ENCODE peak calls at places on chromosomes 7 and 10, in six cellular contexts. One of them, this sample, is unnamed.

GRCh38 chr10:94567714-94568520 is 22.3 kb downstream of the HELLS start:
- DNase-seq in GM12865: no peak
- DNase-seq in activated CD8-positive, alpha-beta T cell treated with anti-CD3 and anti-CD28 coated beads for 36 hours: no peak
- DNase-seq in fibroblast of mammary gland: peak; percentile 14
- DNase-seq in WTC11: no peak
- DNase-seq in glutamatergic neuron: no peak
- DNase-seq in this sample: no peak

GRCh38 chr7:32043688-32044087 is 26.5 kb downstream of the PDE1C start:
- DNase-seq in glutamatergic neuron: no peak
- DNase-seq in fibroblast of mammary gland: peak; percentile 75
- DNase-seq in WTC11: no peak
- DNase-seq in GM12865: peak; percentile 35
- DNase-seq in activated CD8-positive, alpha-beta T cell treated with anti-CD3 and anti-CD28 coated beads for 36 hours: no peak
- DNase-seq in this sample: no peak

GRCh38 chr10:43407148-43407575 is 1.8 kb downstream of the HNRNPF start:
- DNase-seq in glutamatergic neuron: peak; percentile 66
- DNase-seq in WTC11: peak; percentile 24
- DNase-seq in GM12865: peak; percentile 74
- DNase-seq in fibroblast of mammary gland: no peak
- DNase-seq in activated CD8-positive, alpha-beta T cell treated with anti-CD3 and anti-CD28 coated beads for 36 hours: peak; percentile 61
- DNase-seq in this sample: peak; percentile 78

GRCh38 chr10:43682956-43683355 is 34.3 kb upstream of the ZNF32 start:
- DNase-seq in glutamatergic neuron: no peak
- DNase-seq in activated CD8-positive, alpha-beta T cell treated with anti-CD3 and anti-CD28 coated beads for 36 hours: no peak
- DNase-seq in WTC11: no peak
- DNase-seq in fibroblast of mammary gland: peak; percentile 58
- DNase-seq in GM12865: no peak
- DNase-seq in this sample: no peak

GRCh38 chr10:75788394-75789205 is 357.2 kb downstream of the LRMDA start:
- DNase-seq in glutamatergic neuron: no peak
- DNase-seq in GM12865: no peak
- DNase-seq in WTC11: no peak
- DNase-seq in activated CD8-positive, alpha-beta T cell treated with anti-CD3 and anti-CD28 coated beads for 36 hours: no peak
- DNase-seq in fibroblast of mammary gland: peak; percentile 85
- DNase-seq in this sample: no peak

GRCh38 chr7:129295015-129295423 is 70.2 kb downstream of the AHCYL2 start:
- DNase-seq in WTC11: no peak
- DNase-seq in glutamatergic neuron: no peak
- DNase-seq in activated CD8-positive, alpha-beta T cell treated with anti-CD3 and anti-CD28 coated beads for 36 hours: no peak
- DNase-seq in fibroblast of mammary gland: peak; percentile 86
- DNase-seq in GM12865: no peak
- DNase-seq in this sample: no peak

GRCh38 chr10:124491105-124491504 is 29.5 kb downstream of the LHPP start:
- DNase-seq in glutamatergic neuron: no peak
- DNase-seq in fibroblast of mammary gland: no peak
- DNase-seq in activated CD8-positive, alpha-beta T cell treated with anti-CD3 and anti-CD28 coated beads for 36 hours: no peak
- DNase-seq in WTC11: no peak
- DNase-seq in GM12865: no peak
- DNase-seq in this sample: no peak

GRCh38 chr7:23315366-23315765 is 16.2 kb downstream of the MALSU1 start:
- DNase-seq in WTC11: no peak
- DNase-seq in GM12865: no peak
- DNase-seq in fibroblast of mammary gland: peak; percentile 46
- DNase-seq in glutamatergic neuron: no peak
- DNase-seq in activated CD8-positive, alpha-beta T cell treated with anti-CD3 and anti-CD28 coated beads for 36 hours: no peak
- DNase-seq in this sample: no peak

GRCh38 chr10:113856563-113856962 is 2.1 kb downstream of the NHLRC2 start:
- DNase-seq in WTC11: no peak
- DNase-seq in fibroblast of mammary gland: peak; percentile 23
- DNase-seq in activated CD8-positive, alpha-beta T cell treated with anti-CD3 and anti-CD28 coated beads for 36 hours: no peak
- DNase-seq in glutamatergic neuron: no peak
- DNase-seq in GM12865: peak; percentile 20
- DNase-seq in this sample: no peak

GRCh38 chr7:99314504-99314903 is 11.2 kb upstream of the ARPC1A start:
- DNase-seq in GM12865: peak; percentile 73
- DNase-seq in fibroblast of mammary gland: no peak
- DNase-seq in WTC11: no peak
- DNase-seq in glutamatergic neuron: no peak
- DNase-seq in activated CD8-positive, alpha-beta T cell treated with anti-CD3 and anti-CD28 coated beads for 36 hours: peak; percentile 78
- DNase-seq in this sample: no peak

GRCh38 chr7:131021902-131022301 is 287.9 kb upstream of the KLF14 start:
- DNase-seq in activated CD8-positive, alpha-beta T cell treated with anti-CD3 and anti-CD28 coated beads for 36 hours: no peak
- DNase-seq in fibroblast of mammary gland: no peak
- DNase-seq in glutamatergic neuron: no peak
- DNase-seq in WTC11: no peak
- DNase-seq in GM12865: peak; percentile 39
- DNase-seq in this sample: no peak

GRCh38 chr7:81775560-81775959 is 5.7 kb upstream of the HGF start:
- DNase-seq in activated CD8-positive, alpha-beta T cell treated with anti-CD3 and anti-CD28 coated beads for 36 hours: no peak
- DNase-seq in GM12865: no peak
- DNase-seq in fibroblast of mammary gland: no peak
- DNase-seq in glutamatergic neuron: no peak
- DNase-seq in WTC11: no peak
- DNase-seq in this sample: no peak

GRCh38 chr7:81780914-81781693 is 11.3 kb upstream of the HGF start:
- DNase-seq in GM12865: no peak
- DNase-seq in WTC11: no peak
- DNase-seq in fibroblast of mammary gland: no peak
- DNase-seq in glutamatergic neuron: no peak
- DNase-seq in activated CD8-positive, alpha-beta T cell treated with anti-CD3 and anti-CD28 coated beads for 36 hours: no peak
- DNase-seq in this sample: no peak

GRCh38 chr7:81774496-81774895 is 4.6 kb upstream of the HGF start:
- DNase-seq in activated CD8-positive, alpha-beta T cell treated with anti-CD3 and anti-CD28 coated beads for 36 hours: no peak
- DNase-seq in glutamatergic neuron: no peak
- DNase-seq in GM12865: no peak
- DNase-seq in WTC11: no peak
- DNase-seq in fibroblast of mammary gland: no peak
- DNase-seq in this sample: no peak

GRCh38 chr7:81776159-81776558 is 6.3 kb upstream of the HGF start:
- DNase-seq in activated CD8-positive, alpha-beta T cell treated with anti-CD3 and anti-CD28 coated beads for 36 hours: no peak
- DNase-seq in GM12865: no peak
- DNase-seq in WTC11: no peak
- DNase-seq in fibroblast of mammary gland: peak; percentile 40
- DNase-seq in glutamatergic neuron: no peak
- DNase-seq in this sample: no peak

DNA sequence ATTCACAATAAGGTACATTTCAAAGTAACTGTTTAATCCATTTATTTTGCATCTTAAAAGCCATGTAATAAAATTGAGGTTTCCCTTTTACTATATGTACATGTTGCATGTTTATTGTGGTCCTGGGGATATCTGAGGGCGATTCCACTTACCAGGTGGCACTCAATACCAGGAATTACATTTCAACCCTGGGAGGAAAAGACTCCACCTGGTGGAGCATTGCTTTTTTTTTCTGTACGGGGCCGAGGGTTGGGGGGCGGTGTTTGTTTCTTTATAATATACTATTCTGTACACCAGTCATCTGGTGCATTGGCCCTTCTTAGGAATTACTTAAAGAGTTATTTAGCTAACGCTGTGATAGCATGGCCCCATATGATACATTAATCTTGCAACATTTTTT is 7.1 kb upstream of the HGF start:
- DNase-seq in fibroblast of mammary gland: no peak
- DNase-seq in activated CD8-positive, alpha-beta T cell treated with anti-CD3 and anti-CD28 coated beads for 36 hours: no peak
- DNase-seq in glutamatergic neuron: no peak
- DNase-seq in GM12865: no peak
- DNase-seq in WTC11: no peak
- DNase-seq in this sample: no peak
- TF ChIP-seq CTCF in fibroblast of mammary gland: peak; percentile 9
- TF ChIP-seq CTCF in activated CD8-positive, alpha-beta T cell treated with anti-CD3 and anti-CD28 coated beads for 36 hours: no peak
- TF ChIP-seq CTCF in glutamatergic neuron: no peak
- TF ChIP-seq CTCF in GM12865: no peak
- TF ChIP-seq CTCF in WTC11: no peak
- TF ChIP-seq CTCF in this sample: no peak

GRCh38 chr10:109022417-109023049 is 900.8 kb downstream of the XPNPEP1 start:
- DNase-seq in activated CD8-positive, alpha-beta T cell treated with anti-CD3 and anti-CD28 coated beads for 36 hours: no peak
- DNase-seq in glutamatergic neuron: no peak
- DNase-seq in fibroblast of mammary gland: no peak
- DNase-seq in GM12865: no peak
- DNase-seq in WTC11: no peak
- DNase-seq in this sample: no peak

GRCh38 chr10:109018892-109019507 is 904.3 kb downstream of the XPNPEP1 start:
- DNase-seq in activated CD8-positive, alpha-beta T cell treated with anti-CD3 and anti-CD28 coated beads for 36 hours: no peak
- DNase-seq in GM12865: peak; percentile 4
- DNase-seq in WTC11: no peak
- DNase-seq in fibroblast of mammary gland: peak; percentile 12
- DNase-seq in glutamatergic neuron: no peak
- DNase-seq in this sample: no peak
- TF ChIP-seq CTCF in activated CD8-positive, alpha-beta T cell treated with anti-CD3 and anti-CD28 coated beads for 36 hours: no peak
- TF ChIP-seq CTCF in GM12865: peak; percentile 6
- TF ChIP-seq CTCF in WTC11: no peak
- TF ChIP-seq CTCF in fibroblast of mammary gland: peak; percentile 21
- TF ChIP-seq CTCF in glutamatergic neuron: no peak
- TF ChIP-seq CTCF in this sample: no peak

GRCh38 chr7:77367976-77368375 is 48.2 kb downstream of the GSAP start:
- DNase-seq in WTC11: no peak
- DNase-seq in GM12865: no peak
- DNase-seq in activated CD8-positive, alpha-beta T cell treated with anti-CD3 and anti-CD28 coated beads for 36 hours: no peak
- DNase-seq in fibroblast of mammary gland: no peak
- DNase-seq in glutamatergic neuron: no peak
- DNase-seq in this sample: no peak

GRCh38 chr7:77370606-77371005 is 45.5 kb downstream of the GSAP start:
- DNase-seq in fibroblast of mammary gland: no peak
- DNase-seq in glutamatergic neuron: no peak
- DNase-seq in activated CD8-positive, alpha-beta T cell treated with anti-CD3 and anti-CD28 coated beads for 36 hours: no peak
- DNase-seq in GM12865: peak; percentile 36
- DNase-seq in WTC11: no peak
- DNase-seq in this sample: no peak

GRCh38 chr7:77368974-77369373 is 47.2 kb downstream of the GSAP start:
- DNase-seq in glutamatergic neuron: no peak
- DNase-seq in fibroblast of mammary gland: peak; percentile 36
- DNase-seq in GM12865: peak; percentile 35
- DNase-seq in WTC11: no peak
- DNase-seq in activated CD8-positive, alpha-beta T cell treated with anti-CD3 and anti-CD28 coated beads for 36 hours: no peak
- DNase-seq in this sample: peak; percentile 6
- TF ChIP-seq CTCF in glutamatergic neuron: no peak
- TF ChIP-seq CTCF in fibroblast of mammary gland: peak; percentile 28
- TF ChIP-seq CTCF in GM12865: no peak
- TF ChIP-seq CTCF in WTC11: no peak
- TF ChIP-seq CTCF in activated CD8-positive, alpha-beta T cell treated with anti-CD3 and anti-CD28 coated beads for 36 hours: no peak
- TF ChIP-seq CTCF in this sample: no peak

GRCh38 chr7:112124367-112124766 is 81.8 kb downstream of the DOCK4 start:
- DNase-seq in glutamatergic neuron: no peak
- DNase-seq in GM12865: no peak
- DNase-seq in WTC11: no peak
- DNase-seq in fibroblast of mammary gland: no peak
- DNase-seq in activated CD8-positive, alpha-beta T cell treated with anti-CD3 and anti-CD28 coated beads for 36 hours: no peak
- DNase-seq in this sample: no peak
- TF ChIP-seq CTCF in glutamatergic neuron: no peak
- TF ChIP-seq CTCF in GM12865: no peak
- TF ChIP-seq CTCF in WTC11: no peak
- TF ChIP-seq CTCF in fibroblast of mammary gland: no peak
- TF ChIP-seq CTCF in activated CD8-positive, alpha-beta T cell treated with anti-CD3 and anti-CD28 coated beads for 36 hours: no peak
- TF ChIP-seq CTCF in this sample: no peak

This sample was measured in GM20000.